ENCODE peak calls at places on chromosome 12, in five cellular contexts. I is PC-9, K is GM23338, W is HCT116, G is GM23248. P is an unnamed sample. For H3K9me2, H3K4me1 and H3K79me2, the result is how much of the 10 kb centered on the place peaks cover.

GRCh38 chr12:65742481-65742971 is 81.8 kb upstream of the HMGA2 start:
- DNase-seq in K (peak), I (no peak), W (no peak), G (peak), P (no peak)

GRCh38 chr12:20508962-20509361 is 140.6 kb downstream of the PDE3A start:
- DNase-seq in I (no peak), W (no peak), K (no peak), G (no peak), P (no peak)

GRCh38 chr12:66210840-66211239 is 21.8 kb downstream of the IRAK3 start:
- DNase-seq in K (no peak), I (no peak), W (no peak), G (peak), P (no peak)

GRCh38 chr12:130747867-130748740 is 32.0 kb upstream of the RIMBP2 start:
- DNase-seq in K (peak), W (peak), I (peak), G (peak), P (peak)

GRCh38 chr12:108387771-108388170 is 48.7 kb upstream of the CMKLR1 start:
- DNase-seq in W (no peak), I (no peak), G (no peak), K (no peak), P (no peak)

GRCh38 chr12:91781114-91781513 is 364.5 kb downstream of the BTG1 start:
- DNase-seq in G (peak), I (no peak), W (no peak), K (no peak), P (no peak)

GRCh38 chr12:82694970-82695369 is 8.3 kb downstream of the TMTC2 start:
- DNase-seq in G (peak), K (no peak), W (no peak), I (no peak), P (no peak)

GRCh38 chr12:558595-558994 is 98.9 kb downstream of the B4GALNT3 start:
- DNase-seq in G (no peak), K (no peak), W (no peak), I (no peak), P (no peak)

GRCh38 chr12:93884794-93885460 is 207.8 kb downstream of the CRADD start:
- DNase-seq in G (peak), W (no peak), K (no peak), I (no peak), P (no peak)

GRCh38 chr12:50283924-50284236 is 560 bp upstream of the LIMA1 start:
- DNase-seq in G (peak), W (no peak), K (no peak), I (no peak), P (no peak)

GRCh38 chr12:39605996-39606395 is 13.6 kb downstream of the ABCD2 start:
- DNase-seq in G (no peak), I (no peak), K (peak), W (peak), P (no peak)

GRCh38 chr12:30755395-30755762 is 628 bp upstream of the CAPRIN2 start:
- DNase-seq in W (no peak), G (no peak), I (no peak), K (no peak), P (no peak)

GRCh38 chr12:13383379-13383778 is 186.9 kb downstream of the EMP1 start:
- DNase-seq in K (no peak), W (no peak), G (no peak), I (peak), P (no peak)

GRCh38 chr12:24069532-24070395 is 120.3 kb upstream of the SOX5 start:
- DNase-seq in K (peak), I (no peak), W (no peak), G (no peak), P (no peak)

GRCh38 chr12:71958457-71958856 is 19.8 kb downstream of the TPH2 start:
- DNase-seq in G (peak), I (no peak), W (no peak), K (no peak), P (no peak)

DNA sequence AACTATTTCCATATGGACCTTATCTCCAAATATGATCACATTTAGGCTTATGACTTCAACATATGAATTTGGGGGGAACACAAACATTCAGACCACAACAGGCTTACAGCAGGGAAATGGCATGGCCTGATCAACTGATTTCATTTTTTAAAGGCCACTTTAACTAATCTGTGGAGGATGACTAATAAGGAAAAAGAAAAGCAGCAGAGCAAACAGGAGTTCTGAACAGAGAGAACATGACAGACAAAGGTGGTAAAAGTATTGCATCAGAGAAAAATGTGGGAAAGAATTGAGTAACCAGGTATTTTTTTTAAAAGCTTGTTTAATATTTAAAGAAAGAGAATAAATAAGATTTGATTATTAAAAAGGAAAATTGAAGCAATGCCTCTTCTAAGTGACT is 366.1 kb upstream of the TMPO start:
- DNase-seq in G (no peak), W (no peak), K (no peak), I (no peak), P (no peak)
- H3K9me2 ChIP-seq in G (under half), W (under half), K (under half), I (under half), P (under half)

GRCh38 chr12:4530982-4531586 is 7.6 kb upstream of the RAD51AP1 start:
- DNase-seq in I (no peak), G (no peak), W (no peak), K (no peak), P (peak)
- H3K4me1 ChIP-seq in I (under half), G (under half), W (under half), K (under half), P (under half)

DNA sequence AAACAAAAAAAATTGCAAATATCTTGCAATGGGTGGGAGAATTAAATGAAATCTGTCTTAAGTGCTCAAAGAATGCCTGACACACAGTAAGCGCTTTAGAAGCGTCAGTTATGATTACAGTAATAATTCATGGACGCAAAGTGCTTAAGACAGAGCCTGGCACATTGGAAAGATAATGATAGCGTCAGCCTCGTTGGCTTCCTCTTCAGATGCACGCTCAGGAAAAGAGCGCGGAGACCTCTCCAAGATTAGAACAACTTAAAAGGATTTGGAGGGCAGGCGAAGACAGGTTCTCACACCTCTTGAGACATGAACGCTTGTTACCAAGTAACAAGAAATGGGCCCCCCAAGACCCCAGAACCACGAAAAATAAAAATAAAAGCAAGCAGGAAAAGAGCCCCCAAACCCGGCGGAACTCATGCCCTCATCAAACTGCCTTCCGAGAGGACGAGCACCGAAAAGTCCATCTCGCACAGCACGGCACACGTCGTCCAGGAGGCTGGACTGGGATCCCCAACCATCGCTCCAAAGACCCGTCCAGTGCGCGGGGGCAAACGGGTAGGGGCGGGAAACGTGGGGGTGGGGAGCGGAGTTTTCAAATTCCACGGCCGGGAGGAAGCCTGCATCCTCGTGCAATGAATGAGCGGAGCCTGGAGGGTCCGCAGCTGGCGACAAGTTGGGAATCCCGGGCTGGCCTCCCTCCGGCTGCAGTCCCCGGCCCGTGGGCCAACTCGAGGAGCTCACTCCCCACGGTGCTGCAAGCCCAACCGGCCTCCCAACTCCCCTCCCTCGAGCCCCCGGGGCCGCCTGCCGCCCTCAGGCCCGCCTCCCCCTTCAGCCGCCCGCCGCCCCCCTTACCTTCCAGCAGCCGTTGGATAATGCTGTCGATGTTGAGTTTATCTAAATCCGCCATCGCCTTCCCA is 635 bp downstream of the PPP1CC start:
- DNase-seq in K (peak), W (no peak), G (peak), I (no peak), P (peak)
- H3K79me2 ChIP-seq in K (half or more), W (half or more), G (half or more), I (half or more), P (half or more)

DNA sequence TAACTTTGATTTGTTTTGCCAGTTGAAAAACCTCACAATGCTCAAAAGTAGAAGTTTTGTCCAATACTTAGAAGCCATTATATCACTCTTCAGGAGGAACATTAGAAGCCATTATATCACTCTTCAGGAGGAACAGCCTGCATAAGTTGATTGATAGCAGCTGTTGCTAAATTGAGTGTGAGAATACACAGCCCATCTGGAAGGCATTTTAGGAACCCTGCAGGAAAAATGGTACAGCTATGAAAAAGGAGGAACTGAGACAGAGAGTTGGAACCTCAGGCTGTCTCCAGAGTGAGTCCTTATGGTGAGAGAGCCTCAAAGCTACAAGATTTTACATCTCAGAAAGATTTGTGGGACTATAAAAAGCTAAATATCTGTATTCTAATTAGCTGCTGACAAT is 207.0 kb downstream of the MYRFL start:
- DNase-seq in K (no peak), I (no peak), W (no peak), G (no peak), P (no peak)
- H3K9me2 ChIP-seq in K (under half), I (under half), W (under half), G (under half), P (under half)

P was measured in OCI-LY7.